ENCODE peak calls at places on chromosomes 6 and 20, in ten cellular contexts. One of them, this sample, is unnamed.

GRCh38 chr6:106279179-106279578 is 46.4 kb downstream of the ATG5 start:
- DNase-seq in HepG2: no peak
- DNase-seq in heart right ventricle: no peak
- DNase-seq in aorta: no peak
- DNase-seq in CD8-positive, alpha-beta T cell: no peak
- DNase-seq in thyroid gland: no peak
- DNase-seq in fibroblast of lung: peak
- DNase-seq in DND-41: no peak
- DNase-seq in pancreas: no peak
- DNase-seq in tibial artery: no peak
- DNase-seq in this sample: no peak

GRCh38 chr20:36175475-36175995 is 21.0 kb downstream of the EPB41L1 start:
- DNase-seq in HepG2: no peak
- DNase-seq in heart right ventricle: no peak
- DNase-seq in aorta: no peak
- DNase-seq in CD8-positive, alpha-beta T cell: no peak
- DNase-seq in thyroid gland: no peak
- DNase-seq in fibroblast of lung: no peak
- DNase-seq in DND-41: no peak
- DNase-seq in pancreas: no peak
- DNase-seq in tibial artery: no peak
- DNase-seq in this sample: no peak

GRCh38 chr20:53028337-53029007 is 56.3 kb downstream of the TSHZ2 start:
- DNase-seq in HepG2: no peak
- DNase-seq in heart right ventricle: no peak
- DNase-seq in aorta: no peak
- DNase-seq in CD8-positive, alpha-beta T cell: no peak
- DNase-seq in thyroid gland: no peak
- DNase-seq in fibroblast of lung: no peak
- DNase-seq in DND-41: no peak
- DNase-seq in pancreas: no peak
- DNase-seq in tibial artery: no peak
- DNase-seq in this sample: no peak

GRCh38 chr20:37406010-37406998 is 60.4 kb downstream of the SRC start:
- DNase-seq in HepG2: no peak
- DNase-seq in heart right ventricle: no peak
- DNase-seq in aorta: no peak
- DNase-seq in CD8-positive, alpha-beta T cell: peak
- DNase-seq in thyroid gland: peak
- DNase-seq in fibroblast of lung: no peak
- DNase-seq in DND-41: peak
- DNase-seq in pancreas: peak
- DNase-seq in tibial artery: no peak
- DNase-seq in this sample: no peak

GRCh38 chr6:52233975-52234823 is 10.1 kb downstream of the IL17F start:
- DNase-seq in HepG2: peak
- DNase-seq in heart right ventricle: no peak
- DNase-seq in aorta: no peak
- DNase-seq in CD8-positive, alpha-beta T cell: no peak
- DNase-seq in thyroid gland: peak
- DNase-seq in fibroblast of lung: peak
- DNase-seq in DND-41: peak
- DNase-seq in pancreas: no peak
- DNase-seq in tibial artery: no peak
- DNase-seq in this sample: no peak

GRCh38 chr6:18405477-18406293 is 18.5 kb downstream of the RNF144B start:
- DNase-seq in HepG2: no peak
- DNase-seq in heart right ventricle: no peak
- DNase-seq in aorta: no peak
- DNase-seq in CD8-positive, alpha-beta T cell: no peak
- DNase-seq in thyroid gland: no peak
- DNase-seq in fibroblast of lung: peak
- DNase-seq in DND-41: no peak
- DNase-seq in pancreas: no peak
- DNase-seq in tibial artery: no peak
- DNase-seq in this sample: no peak

GRCh38 chr20:23228912-23229311 is 121.7 kb upstream of the NXT1 start:
- DNase-seq in HepG2: no peak
- DNase-seq in heart right ventricle: no peak
- DNase-seq in aorta: no peak
- DNase-seq in CD8-positive, alpha-beta T cell: no peak
- DNase-seq in thyroid gland: no peak
- DNase-seq in fibroblast of lung: peak
- DNase-seq in DND-41: no peak
- DNase-seq in pancreas: no peak
- DNase-seq in tibial artery: no peak
- DNase-seq in this sample: no peak

GRCh38 chr6:753486-753885 is 60.5 kb upstream of the EXOC2 start:
- DNase-seq in HepG2: no peak
- DNase-seq in heart right ventricle: no peak
- DNase-seq in aorta: no peak
- DNase-seq in CD8-positive, alpha-beta T cell: no peak
- DNase-seq in thyroid gland: no peak
- DNase-seq in fibroblast of lung: peak
- DNase-seq in DND-41: no peak
- DNase-seq in pancreas: no peak
- DNase-seq in tibial artery: no peak
- DNase-seq in this sample: no peak

GRCh38 chr6:4369616-4370015 is 234.2 kb upstream of the ECI2 start:
- DNase-seq in HepG2: no peak
- DNase-seq in heart right ventricle: peak
- DNase-seq in aorta: no peak
- DNase-seq in CD8-positive, alpha-beta T cell: no peak
- DNase-seq in thyroid gland: no peak
- DNase-seq in fibroblast of lung: peak
- DNase-seq in DND-41: no peak
- DNase-seq in pancreas: no peak
- DNase-seq in tibial artery: no peak
- DNase-seq in this sample: peak

GRCh38 chr6:62904687-62905086 is 306.6 kb upstream of the FKBP1C start:
- DNase-seq in HepG2: no peak
- DNase-seq in heart right ventricle: no peak
- DNase-seq in aorta: no peak
- DNase-seq in CD8-positive, alpha-beta T cell: no peak
- DNase-seq in thyroid gland: no peak
- DNase-seq in fibroblast of lung: no peak
- DNase-seq in DND-41: no peak
- DNase-seq in pancreas: peak
- DNase-seq in tibial artery: no peak
- DNase-seq in this sample: no peak

GRCh38 chr6:44298055-44298803 is 14.9 kb downstream of the AARS2 start:
- DNase-seq in HepG2: no peak
- DNase-seq in heart right ventricle: no peak
- DNase-seq in aorta: no peak
- DNase-seq in CD8-positive, alpha-beta T cell: no peak
- DNase-seq in thyroid gland: no peak
- DNase-seq in fibroblast of lung: no peak
- DNase-seq in DND-41: no peak
- DNase-seq in pancreas: peak
- DNase-seq in tibial artery: no peak
- DNase-seq in this sample: no peak

GRCh38 chr6:138772596-138773176 is 883 bp upstream of the CCDC28A start:
- DNase-seq in HepG2: no peak
- DNase-seq in heart right ventricle: no peak
- DNase-seq in aorta: no peak
- DNase-seq in CD8-positive, alpha-beta T cell: no peak
- DNase-seq in thyroid gland: no peak
- DNase-seq in fibroblast of lung: no peak
- DNase-seq in DND-41: no peak
- DNase-seq in pancreas: no peak
- DNase-seq in tibial artery: no peak
- DNase-seq in this sample: no peak

DNA sequence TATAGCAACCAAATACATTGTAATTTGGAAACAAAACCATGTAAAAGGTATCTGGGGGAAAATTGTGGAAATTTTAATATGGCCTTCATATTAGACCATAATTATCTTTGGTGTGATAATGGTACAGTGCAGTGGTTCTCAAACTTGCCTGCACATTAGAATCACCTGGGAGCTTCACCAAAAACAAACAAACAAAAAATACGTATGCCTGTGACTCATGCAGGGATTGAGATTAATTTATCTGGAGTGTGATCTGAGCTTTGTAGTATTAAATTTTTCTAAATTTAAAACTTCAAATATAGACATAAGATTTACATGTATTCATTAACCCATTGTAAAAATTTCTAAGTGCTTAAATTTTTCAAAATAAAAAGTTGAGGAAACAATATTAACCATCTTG is 31.5 kb downstream of the ARHGAP18 start:
- DNase-seq in HepG2: no peak
- DNase-seq in heart right ventricle: no peak
- DNase-seq in aorta: no peak
- DNase-seq in CD8-positive, alpha-beta T cell: no peak
- DNase-seq in thyroid gland: no peak
- DNase-seq in fibroblast of lung: no peak
- DNase-seq in DND-41: no peak
- DNase-seq in pancreas: no peak
- DNase-seq in tibial artery: no peak
- DNase-seq in this sample: no peak
- H3K27ac ChIP-seq in HepG2: peak
- H3K27ac ChIP-seq in heart right ventricle: no peak
- H3K27ac ChIP-seq in aorta: no peak
- H3K27ac ChIP-seq in CD8-positive, alpha-beta T cell: no peak
- H3K27ac ChIP-seq in thyroid gland: no peak
- H3K27ac ChIP-seq in fibroblast of lung: peak
- H3K27ac ChIP-seq in DND-41: no peak
- H3K27ac ChIP-seq in pancreas: no peak
- H3K27ac ChIP-seq in tibial artery: peak
- H3K27ac ChIP-seq in this sample: no peak

GRCh38 chr6:128018821-128019220 is 118.0 kb upstream of the THEMIS start:
- DNase-seq in HepG2: no peak
- DNase-seq in heart right ventricle: no peak
- DNase-seq in aorta: no peak
- DNase-seq in CD8-positive, alpha-beta T cell: no peak
- DNase-seq in thyroid gland: no peak
- DNase-seq in fibroblast of lung: no peak
- DNase-seq in DND-41: no peak
- DNase-seq in pancreas: no peak
- DNase-seq in tibial artery: no peak
- DNase-seq in this sample: no peak
- H3K27ac ChIP-seq in HepG2: no peak
- H3K27ac ChIP-seq in heart right ventricle: no peak
- H3K27ac ChIP-seq in aorta: no peak
- H3K27ac ChIP-seq in CD8-positive, alpha-beta T cell: no peak
- H3K27ac ChIP-seq in thyroid gland: no peak
- H3K27ac ChIP-seq in fibroblast of lung: no peak
- H3K27ac ChIP-seq in DND-41: no peak
- H3K27ac ChIP-seq in pancreas: no peak
- H3K27ac ChIP-seq in tibial artery: no peak
- H3K27ac ChIP-seq in this sample: no peak

DNA sequence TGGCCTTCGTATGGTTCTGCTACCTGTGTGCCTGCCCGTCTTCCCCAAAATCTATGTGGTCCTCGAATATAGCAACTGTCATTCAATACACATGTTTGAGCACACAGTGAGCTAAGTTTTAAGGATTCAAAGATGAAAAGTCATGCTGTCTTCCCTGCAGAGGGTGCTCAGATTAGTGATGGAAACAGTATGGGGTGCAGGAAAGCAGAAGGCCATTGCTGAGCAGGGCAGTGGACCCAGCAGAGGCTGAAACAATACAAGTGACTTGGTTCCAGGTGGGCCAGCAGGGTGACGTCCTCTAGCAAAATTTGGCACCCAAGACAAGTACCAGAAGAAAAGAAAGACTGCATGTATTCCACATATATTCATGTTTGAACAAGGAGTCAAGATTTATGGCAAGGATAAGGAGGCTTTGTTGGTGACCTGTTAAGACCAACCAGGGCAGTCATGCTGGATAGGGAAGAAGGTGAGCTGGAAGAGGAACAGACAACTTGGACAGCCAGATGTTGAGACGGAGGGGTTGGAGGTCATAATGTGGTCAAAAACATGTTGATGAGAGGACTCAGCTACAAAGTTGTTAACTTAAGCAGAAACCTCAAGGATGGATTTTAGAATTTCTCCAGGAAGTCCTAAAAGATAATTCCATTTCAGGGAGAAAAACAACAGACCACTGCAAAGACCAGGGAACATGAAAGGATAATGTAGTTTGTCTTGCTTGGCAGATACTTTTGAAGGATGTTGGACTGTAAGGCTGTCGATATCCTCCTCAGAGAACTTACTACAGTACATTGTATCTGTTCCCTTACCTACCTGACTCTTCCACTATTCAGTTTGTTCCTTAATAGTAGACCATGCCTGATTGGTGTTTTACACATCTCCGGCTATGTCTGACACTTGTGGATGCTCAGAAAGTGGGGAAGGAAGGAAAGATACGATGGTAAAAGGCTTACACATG is 2.5 kb downstream of the HLA-DQA1 start:
- DNase-seq in HepG2: no peak
- DNase-seq in heart right ventricle: no peak
- DNase-seq in aorta: no peak
- DNase-seq in CD8-positive, alpha-beta T cell: no peak
- DNase-seq in thyroid gland: no peak
- DNase-seq in fibroblast of lung: no peak
- DNase-seq in DND-41: no peak
- DNase-seq in pancreas: no peak
- DNase-seq in tibial artery: no peak
- DNase-seq in this sample: no peak
- H3K27ac ChIP-seq in HepG2: no peak
- H3K27ac ChIP-seq in heart right ventricle: no peak
- H3K27ac ChIP-seq in aorta: no peak
- H3K27ac ChIP-seq in CD8-positive, alpha-beta T cell: no peak
- H3K27ac ChIP-seq in thyroid gland: no peak
- H3K27ac ChIP-seq in fibroblast of lung: no peak
- H3K27ac ChIP-seq in DND-41: no peak
- H3K27ac ChIP-seq in pancreas: no peak
- H3K27ac ChIP-seq in tibial artery: no peak
- H3K27ac ChIP-seq in this sample: no peak

GRCh38 chr6:154582696-154583095 is 72.2 kb upstream of the CNKSR3 start:
- DNase-seq in HepG2: no peak
- DNase-seq in heart right ventricle: no peak
- DNase-seq in aorta: no peak
- DNase-seq in CD8-positive, alpha-beta T cell: no peak
- DNase-seq in thyroid gland: no peak
- DNase-seq in fibroblast of lung: no peak
- DNase-seq in DND-41: no peak
- DNase-seq in pancreas: no peak
- DNase-seq in tibial artery: no peak
- DNase-seq in this sample: no peak

GRCh38 chr6:154578004-154578559 is 67.6 kb upstream of the CNKSR3 start:
- DNase-seq in HepG2: no peak
- DNase-seq in heart right ventricle: no peak
- DNase-seq in aorta: no peak
- DNase-seq in CD8-positive, alpha-beta T cell: no peak
- DNase-seq in thyroid gland: no peak
- DNase-seq in fibroblast of lung: no peak
- DNase-seq in DND-41: no peak
- DNase-seq in pancreas: no peak
- DNase-seq in tibial artery: no peak
- DNase-seq in this sample: no peak

GRCh38 chr6:154583546-154584188 is 73.2 kb upstream of the CNKSR3 start:
- DNase-seq in HepG2: no peak
- DNase-seq in heart right ventricle: no peak
- DNase-seq in aorta: no peak
- DNase-seq in CD8-positive, alpha-beta T cell: no peak
- DNase-seq in thyroid gland: no peak
- DNase-seq in fibroblast of lung: no peak
- DNase-seq in DND-41: no peak
- DNase-seq in pancreas: no peak
- DNase-seq in tibial artery: no peak
- DNase-seq in this sample: no peak

GRCh38 chr6:154580397-154581135 is 70.1 kb upstream of the CNKSR3 start:
- DNase-seq in HepG2: no peak
- DNase-seq in heart right ventricle: no peak
- DNase-seq in aorta: no peak
- DNase-seq in CD8-positive, alpha-beta T cell: no peak
- DNase-seq in thyroid gland: no peak
- DNase-seq in fibroblast of lung: no peak
- DNase-seq in DND-41: no peak
- DNase-seq in pancreas: no peak
- DNase-seq in tibial artery: no peak
- DNase-seq in this sample: no peak

GRCh38 chr6:154579046-154579823 is 68.8 kb upstream of the CNKSR3 start:
- DNase-seq in HepG2: no peak
- DNase-seq in heart right ventricle: no peak
- DNase-seq in aorta: no peak
- DNase-seq in CD8-positive, alpha-beta T cell: no peak
- DNase-seq in thyroid gland: no peak
- DNase-seq in fibroblast of lung: no peak
- DNase-seq in DND-41: no peak
- DNase-seq in pancreas: no peak
- DNase-seq in tibial artery: no peak
- DNase-seq in this sample: no peak
- H3K27ac ChIP-seq in HepG2: no peak
- H3K27ac ChIP-seq in heart right ventricle: no peak
- H3K27ac ChIP-seq in aorta: no peak
- H3K27ac ChIP-seq in CD8-positive, alpha-beta T cell: no peak
- H3K27ac ChIP-seq in thyroid gland: no peak
- H3K27ac ChIP-seq in fibroblast of lung: no peak
- H3K27ac ChIP-seq in DND-41: no peak
- H3K27ac ChIP-seq in pancreas: no peak
- H3K27ac ChIP-seq in tibial artery: no peak
- H3K27ac ChIP-seq in this sample: no peak

This sample was measured in gastrocnemius medialis.